ENCODE peak calls at places on chromosomes 5 and 9, in four cellular contexts. S, H, X and U are unnamed samples. For H3K4me1, the result is how much of the 10 kb centered on the place peaks cover.

GRCh38 chr5:1652873-1653707 is 129.3 kb upstream of the LPCAT1 start:
- DNase-seq in S (no peak), H (no peak), X (no peak), U (no peak)

GRCh38 chr9:134624119-134624826 is 17.3 kb upstream of the COL5A1 start:
- DNase-seq in S (no peak), H (no peak), X (no peak), U (peak)

GRCh38 chr9:128107260-128107970 is 20.1 kb downstream of the PTGES2 start:
- DNase-seq in S (no peak), H (peak), X (no peak), U (peak)

GRCh38 chr9:89187950-89188349 is 9.3 kb upstream of the SHC3 start:
- DNase-seq in S (no peak), H (no peak), X (no peak), U (no peak)

GRCh38 chr9:89278997-89279739 is 31.8 kb upstream of the CKS2 start:
- DNase-seq in S (no peak), H (no peak), X (peak), U (no peak)

GRCh38 chr5:9233712-9234111 is 312.2 kb downstream of the SEMA5A start:
- DNase-seq in S (no peak), H (no peak), X (no peak), U (no peak)

GRCh38 chr5:158841918-158842317 is 257.8 kb downstream of the EBF1 start:
- DNase-seq in S (no peak), H (no peak), X (no peak), U (no peak)

GRCh38 chr5:149404746-149405549 is 25.9 kb upstream of the IL17B start:
- DNase-seq in S (no peak), H (no peak), X (peak), U (no peak)

GRCh38 chr9:133163559-133164208 is at the start of gene GBGT1:
- DNase-seq in S (no peak), H (peak), X (no peak), U (peak)

GRCh38 chr5:175418252-175418651 is 25.7 kb downstream of the DRD1 start:
- DNase-seq in S (no peak), H (no peak), X (no peak), U (no peak)

GRCh38 chr5:14413331-14413750 is 168.3 kb upstream of the OTULINL start:
- DNase-seq in S (no peak), H (no peak), X (no peak), U (no peak)

GRCh38 chr9:133116346-133117231 is 4.5 kb downstream of the RALGDS start:
- DNase-seq in S (no peak), H (peak), X (no peak), U (peak)

GRCh38 chr5:150487199-150488061 is 20.5 kb upstream of the NDST1 start:
- DNase-seq in S (no peak), H (peak), X (peak), U (peak)

GRCh38 chr5:63245271-63245670 is 666.7 kb downstream of the LRRC70 start:
- DNase-seq in S (no peak), H (no peak), X (no peak), U (no peak)

GRCh38 chr5:128035689-128036088 is 47.9 kb upstream of the SLC12A2 start:
- DNase-seq in S (no peak), H (no peak), X (no peak), U (no peak)

GRCh38 chr5:128040927-128041326 is 42.6 kb upstream of the SLC12A2 start:
- DNase-seq in S (no peak), H (no peak), X (no peak), U (no peak)

GRCh38 chr5:128036961-128037360 is 46.6 kb upstream of the SLC12A2 start:
- DNase-seq in S (no peak), H (no peak), X (no peak), U (no peak)

DNA sequence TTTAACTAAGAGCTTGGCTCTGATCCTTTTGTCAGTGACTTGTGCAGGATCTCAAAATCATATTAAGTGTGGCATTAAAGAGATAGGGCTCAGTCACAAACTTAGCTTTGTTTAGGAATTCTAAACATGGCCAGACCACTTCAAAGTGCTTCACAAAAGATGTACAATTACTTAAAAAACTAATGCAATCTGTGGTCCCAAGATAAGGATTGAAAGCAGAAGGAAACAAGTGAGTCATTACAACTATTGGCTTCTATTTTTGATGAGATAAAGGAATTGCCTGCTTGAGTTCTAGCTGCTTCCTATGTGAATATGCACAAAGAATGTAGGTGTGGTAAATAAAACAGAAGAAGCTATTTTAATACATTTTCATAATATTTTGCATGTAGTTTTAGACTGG is 44.9 kb upstream of the SLC12A2 start:
- DNase-seq in S (no peak), H (no peak), X (peak), U (no peak)
- H3K4me1 ChIP-seq in S (under half), H (under half), X (under half), U (under half)

DNA sequence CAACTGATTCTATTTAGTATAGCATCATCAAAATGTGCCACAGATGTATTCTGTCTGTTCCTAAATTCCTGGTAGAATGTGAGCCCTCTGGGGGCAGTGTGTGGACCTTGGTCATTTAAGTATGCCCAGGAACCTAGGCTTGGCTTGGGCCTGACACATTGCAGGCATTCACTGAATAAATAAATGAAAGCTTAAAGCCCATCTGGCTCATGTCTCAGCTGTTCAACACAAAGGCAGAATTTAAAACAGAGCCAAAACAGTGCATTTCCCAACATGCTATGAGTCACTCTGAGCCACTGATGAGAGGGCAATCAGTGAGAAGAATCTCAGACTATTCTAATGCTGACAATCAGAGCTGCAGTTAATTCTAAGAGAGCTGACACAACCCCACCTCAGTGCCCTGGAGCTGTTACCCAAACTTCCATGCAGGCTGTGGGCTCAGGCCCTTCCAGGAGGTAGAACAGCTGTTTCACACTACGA is 8.1 kb downstream of the FAM193B start:
- DNase-seq in S (peak), H (peak), X (peak), U (peak)
- TF ChIP-seq CTCF in S (no peak), H (no peak), X (peak), U (no peak)

DNA sequence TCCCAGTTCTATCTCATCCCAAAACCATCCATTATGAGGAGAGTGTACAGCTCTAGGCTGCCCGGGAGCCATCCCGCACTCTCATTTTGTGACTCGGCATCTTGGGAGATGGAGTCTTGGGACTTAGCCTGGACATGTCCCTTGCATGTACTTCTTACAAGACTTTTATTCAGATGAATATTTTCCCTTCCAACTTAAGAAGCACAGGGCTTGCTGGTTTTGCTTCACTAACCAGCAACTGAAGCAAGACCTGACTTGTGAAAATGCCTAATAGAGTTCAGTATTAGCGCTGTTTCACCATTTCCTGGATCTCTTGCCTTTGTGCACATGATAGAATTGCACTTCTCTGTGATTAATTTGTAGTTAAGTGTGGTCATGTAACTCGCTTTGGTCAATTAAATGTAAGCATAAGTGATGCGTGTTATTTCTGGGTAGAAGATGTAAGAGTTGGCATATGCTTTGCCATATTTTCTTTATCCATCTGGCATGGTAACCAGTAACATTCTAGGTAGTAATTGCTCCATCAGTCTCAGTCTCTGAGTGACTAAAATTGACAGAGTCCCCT is 55.8 kb downstream of the PDCD1LG2 start:
- DNase-seq in S (no peak), H (no peak), X (no peak), U (no peak)
- H3K27ac ChIP-seq in S (peak), H (no peak), X (no peak), U (no peak)

DNA sequence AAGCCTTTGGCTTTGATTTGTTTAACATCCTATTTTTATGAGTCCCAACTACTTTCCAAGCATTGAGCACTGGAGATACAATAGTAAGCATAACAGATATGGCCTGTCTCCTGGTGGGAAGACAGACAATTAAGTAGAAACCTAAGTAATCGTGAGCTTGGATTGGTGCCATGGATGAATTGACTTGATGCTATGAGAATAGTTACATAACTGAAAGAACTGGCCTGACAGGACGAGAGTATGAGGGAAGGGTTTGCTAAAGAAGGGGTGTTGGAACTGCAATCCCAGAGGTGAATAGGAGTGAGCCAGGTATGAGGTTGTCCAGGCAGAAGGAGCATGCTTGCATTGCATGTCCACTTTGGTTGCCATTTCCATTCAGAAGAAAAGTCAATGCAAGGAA is 52.4 kb downstream of the GPR21 start:
- DNase-seq in S (no peak), H (no peak), X (no peak), U (no peak)
- H3K4me1 ChIP-seq in S (under half), H (under half), X (under half), U (under half)

DNA sequence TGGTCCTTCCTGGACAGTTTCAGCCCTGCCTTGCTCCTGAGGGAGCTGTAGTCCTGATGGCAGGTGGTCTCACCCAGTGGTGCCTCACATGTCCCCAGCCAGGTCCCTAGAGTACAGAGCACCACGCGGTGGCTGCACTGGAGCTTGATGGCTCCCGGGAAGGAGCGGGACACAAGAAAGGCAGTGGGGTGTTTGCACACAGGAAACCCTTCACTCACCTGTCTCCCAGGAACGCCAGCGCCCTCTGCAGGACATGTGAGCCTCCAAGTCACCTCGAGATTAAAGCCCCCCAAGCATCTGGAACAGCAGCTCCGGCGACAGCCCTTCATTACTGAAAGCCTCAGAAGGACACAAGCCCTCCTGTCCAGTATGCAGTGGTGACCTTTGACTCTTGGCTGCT is 19.9 kb upstream of the TMEM250 start:
- DNase-seq in S (no peak), H (no peak), X (peak), U (no peak)
- TF ChIP-seq CTCF in S (no peak), H (no peak), X (peak), U (peak)

GRCh38 chr5:140547508-140548299 is at the start of gene EIF4EBP3:
- DNase-seq in S (peak), H (peak), X (peak), U (peak)

GRCh38 chr5:140550147-140551079 is 3.0 kb downstream of the EIF4EBP3 start:
- DNase-seq in S (no peak), H (no peak), X (no peak), U (no peak)

GRCh38 chr5:140548300-140548688 is 832 bp downstream of the EIF4EBP3 start:
- DNase-seq in S (no peak), H (no peak), X (no peak), U (no peak)

GRCh38 chr5:140549237-140550144 is 2.0 kb downstream of the EIF4EBP3 start:
- DNase-seq in S (peak), H (peak), X (no peak), U (no peak)

DNA sequence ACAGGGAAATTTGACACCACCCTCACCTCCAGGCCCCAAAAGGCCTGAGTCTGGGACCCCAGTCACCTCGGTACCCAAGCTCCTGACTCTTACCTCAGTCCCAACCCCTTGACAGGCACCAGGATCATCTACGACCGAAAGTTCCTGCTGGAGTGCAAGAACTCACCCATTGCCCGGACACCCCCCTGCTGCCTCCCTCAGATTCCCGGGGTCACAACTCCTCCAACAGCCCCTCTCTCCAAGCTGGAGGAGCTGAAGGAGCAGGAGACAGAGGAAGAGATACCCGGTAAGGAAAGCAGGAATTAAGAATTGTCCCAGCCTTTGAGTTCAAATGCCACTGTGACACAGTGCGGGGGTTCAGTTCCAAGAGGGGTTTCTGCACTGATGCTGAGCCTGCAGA is 1.3 kb downstream of the EIF4EBP3 start:
- DNase-seq in S (no peak), H (no peak), X (no peak), U (no peak)
- H3K27ac ChIP-seq in S (peak), H (peak), X (no peak), U (peak)